ENCODE peak calls at places on chromosomes 4 and X, in four cellular contexts. One of them, this sample, is unnamed.

GRCh38 chr4:1720163-1720983 is 750 bp downstream of the TMEM129 start:
- DNase-seq in HepG2: no peak
- DNase-seq in HCT116: no peak
- DNase-seq in H1: peak; percentile 69
- DNase-seq in this sample: peak; percentile 67

GRCh38 chrX:132086717-132087116 is 41.1 kb downstream of the FRMD7 start:
- DNase-seq in HCT116: no peak
- DNase-seq in HepG2: no peak
- DNase-seq in H1: no peak
- DNase-seq in this sample: no peak

GRCh38 chr4:163949976-163950601 is 455.6 kb downstream of the TMA16 start:
- DNase-seq in HepG2: no peak
- DNase-seq in HCT116: no peak
- DNase-seq in H1: no peak
- DNase-seq in this sample: no peak

GRCh38 chrX:48573690-48574269 is 504 bp upstream of the RBM3 start:
- DNase-seq in H1: no peak
- DNase-seq in HepG2: no peak
- DNase-seq in HCT116: no peak
- DNase-seq in this sample: peak; percentile 87

GRCh38 chr4:87243426-87244053 is 23.1 kb upstream of the KLHL8 start:
- DNase-seq in HCT116: no peak
- DNase-seq in HepG2: no peak
- DNase-seq in H1: no peak
- DNase-seq in this sample: no peak

GRCh38 chr4:13733817-13734216 is 106.3 kb upstream of the BOD1L1 start:
- DNase-seq in HepG2: no peak
- DNase-seq in HCT116: no peak
- DNase-seq in H1: no peak
- DNase-seq in this sample: no peak

GRCh38 chrX:146881521-146881920 is 67.0 kb upstream of the CXorf51A start:
- DNase-seq in H1: no peak
- DNase-seq in HepG2: no peak
- DNase-seq in HCT116: no peak
- DNase-seq in this sample: no peak

GRCh38 chr4:77044458-77045124 is 31.2 kb downstream of the CCNI start:
- DNase-seq in HCT116: no peak
- DNase-seq in HepG2: peak; percentile 9
- DNase-seq in H1: no peak
- DNase-seq in this sample: peak; percentile 16

GRCh38 chr4:2296621-2297601 is 35.0 kb upstream of the MXD4 start:
- DNase-seq in H1: peak; percentile 44
- DNase-seq in HCT116: no peak
- DNase-seq in HepG2: no peak
- DNase-seq in this sample: no peak

GRCh38 chr4:92387459-92388069 is 83.8 kb downstream of the GRID2 start:
- DNase-seq in HCT116: peak; percentile 68
- DNase-seq in HepG2: peak; percentile 30
- DNase-seq in H1: no peak
- DNase-seq in this sample: no peak

GRCh38 chr4:8410641-8411271 is 29.8 kb downstream of the ACOX3 start:
- DNase-seq in HCT116: peak; percentile 81
- DNase-seq in HepG2: peak; percentile 80
- DNase-seq in H1: peak; percentile 85
- DNase-seq in this sample: peak; percentile 79

GRCh38 chrX:107603433-107604159 is 24.7 kb upstream of the PRPS1 start:
- DNase-seq in HCT116: no peak
- DNase-seq in HepG2: no peak
- DNase-seq in H1: no peak
- DNase-seq in this sample: no peak

GRCh38 chrX:15761564-15762191 is 23.6 kb downstream of the CA5B start:
- DNase-seq in H1: no peak
- DNase-seq in HCT116: no peak
- DNase-seq in HepG2: no peak
- DNase-seq in this sample: peak; percentile 44

GRCh38 chr4:5027366-5027765 is 8.1 kb upstream of the CYTL1 start:
- DNase-seq in H1: no peak
- DNase-seq in HepG2: no peak
- DNase-seq in HCT116: no peak
- DNase-seq in this sample: no peak

GRCh38 chrX:100636321-100636991 is at the start of gene TSPAN6:
- DNase-seq in HepG2: peak; percentile 86
- DNase-seq in H1: peak; percentile 81
- DNase-seq in HCT116: peak; percentile 81
- DNase-seq in this sample: no peak

GRCh38 chr4:47465008-47465407 is 1.5 kb upstream of the COMMD8 start:
- DNase-seq in HepG2: no peak
- DNase-seq in H1: no peak
- DNase-seq in HCT116: no peak
- DNase-seq in this sample: no peak

GRCh38 chrX:127577884-127578283 is 474.3 kb downstream of the ACTRT1 start:
- DNase-seq in HepG2: no peak
- DNase-seq in HCT116: no peak
- DNase-seq in H1: no peak
- DNase-seq in this sample: no peak

GRCh38 chr4:152038238-152038637 is 277.4 kb upstream of the GATB start:
- DNase-seq in HCT116: no peak
- DNase-seq in HepG2: no peak
- DNase-seq in H1: no peak
- DNase-seq in this sample: no peak

GRCh38 chrX:85203461-85203970 is 40.1 kb downstream of the SATL1 start:
- DNase-seq in HCT116: no peak
- DNase-seq in H1: no peak
- DNase-seq in HepG2: no peak
- DNase-seq in this sample: no peak

GRCh38 chrX:129791336-129791735 is 11.6 kb downstream of the SASH3 start:
- DNase-seq in HCT116: no peak
- DNase-seq in H1: no peak
- DNase-seq in HepG2: no peak
- DNase-seq in this sample: no peak

GRCh38 chrX:130523460-130524394 is 121.9 kb downstream of the RBMX2 start:
- DNase-seq in HCT116: no peak
- DNase-seq in H1: peak; percentile 66
- DNase-seq in HepG2: no peak
- DNase-seq in this sample: peak; percentile 80

DNA sequence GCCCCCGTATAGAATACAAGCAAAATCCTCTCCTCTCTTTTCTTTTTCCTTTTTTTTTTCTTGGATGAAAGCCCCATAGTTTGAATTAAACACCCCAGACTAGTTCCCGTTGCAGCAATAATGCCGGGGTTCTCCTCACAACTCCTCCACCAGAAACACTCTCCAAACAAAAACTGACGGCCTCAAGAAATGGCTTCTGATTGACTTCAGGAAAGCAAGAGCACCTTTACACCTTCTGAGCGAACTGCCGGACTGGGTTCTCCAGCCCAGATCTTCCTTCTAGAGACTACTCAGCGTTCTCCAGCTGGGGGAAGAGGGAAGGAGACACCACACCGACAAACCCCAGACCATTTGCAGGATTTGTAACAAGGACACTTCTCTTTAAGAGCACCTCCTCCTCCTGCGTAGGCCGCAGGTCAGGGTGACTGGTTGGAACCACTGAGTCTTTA is 4.0 kb downstream of the HAND2 start:
- DNase-seq in H1: no peak
- DNase-seq in HepG2: no peak
- DNase-seq in HCT116: no peak
- DNase-seq in this sample: no peak
- H3K4me2 ChIP-seq in H1: peak overlapping the region; percentile 64
- H3K4me2 ChIP-seq in HepG2: no peak overlapping the region
- H3K4me2 ChIP-seq in HCT116: no peak overlapping the region
- H3K4me2 ChIP-seq in this sample: peak overlapping the region; percentile 66

GRCh38 chr4:27515140-27515539 is 654.5 kb downstream of the STIM2 start:
- DNase-seq in HCT116: no peak
- DNase-seq in H1: no peak
- DNase-seq in HepG2: no peak
- DNase-seq in this sample: peak; percentile 5
- TF ChIP-seq FOSL1 in HCT116: no peak
- TF ChIP-seq FOSL1 in H1: no peak
- TF ChIP-seq FOSL1 in HepG2: no peak
- TF ChIP-seq FOSL1 in this sample: peak; percentile 80

DNA sequence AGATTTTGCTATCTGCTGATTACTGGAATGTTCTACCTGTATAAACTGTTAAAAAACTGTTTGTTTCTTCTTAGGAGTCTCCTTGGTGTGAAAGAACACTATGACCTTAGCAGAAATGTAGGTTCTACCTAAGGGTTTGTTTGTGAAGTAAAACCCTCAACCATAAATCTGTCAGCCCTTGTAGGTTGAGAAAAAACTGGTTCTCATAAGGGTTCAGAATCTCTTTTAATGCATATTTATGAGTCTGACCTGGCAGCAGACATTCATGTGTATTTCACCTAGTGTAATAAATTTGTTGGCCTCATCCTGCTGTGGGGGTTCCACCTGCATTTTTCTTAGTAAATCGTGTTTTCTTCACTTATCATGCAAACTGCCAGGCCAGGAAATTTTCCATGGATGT is 42.5 kb downstream of the KLHL13 start:
- DNase-seq in H1: no peak
- DNase-seq in HCT116: no peak
- DNase-seq in HepG2: no peak
- DNase-seq in this sample: no peak
- H3K4me2 ChIP-seq in H1: no peak overlapping the region
- H3K4me2 ChIP-seq in HCT116: no peak overlapping the region
- H3K4me2 ChIP-seq in HepG2: no peak overlapping the region
- H3K4me2 ChIP-seq in this sample: no peak overlapping the region

DNA sequence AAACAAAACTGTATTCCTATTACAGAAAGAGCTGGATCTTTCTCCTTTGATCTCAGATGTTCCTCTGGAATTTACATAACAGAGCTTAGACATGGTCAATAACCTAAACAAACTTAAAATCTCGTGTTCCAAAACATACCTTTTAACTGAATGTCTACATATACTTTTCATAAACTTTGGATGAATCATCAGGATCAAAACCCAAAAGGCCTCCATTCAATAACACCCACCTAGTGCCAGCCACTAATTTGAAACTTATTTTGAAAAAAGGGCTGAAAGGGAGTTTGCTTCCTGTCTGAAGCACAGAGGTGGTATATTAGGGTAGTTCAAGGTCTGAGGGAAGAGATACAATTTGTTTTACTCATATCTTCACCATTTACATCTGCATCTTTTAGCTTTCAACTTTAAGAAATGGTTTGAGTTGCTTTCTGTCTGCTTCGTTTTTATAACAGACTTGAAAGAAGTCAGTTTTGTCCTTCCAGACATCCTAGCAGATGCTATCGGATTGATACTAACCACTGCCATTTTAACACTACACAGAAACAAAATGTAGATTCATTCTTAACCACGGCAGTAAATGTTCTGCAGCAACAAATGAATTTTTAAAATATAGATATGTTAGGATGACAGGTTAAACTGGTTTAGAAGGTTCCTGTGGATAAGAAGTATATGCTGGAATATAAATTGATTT is 242.8 kb upstream of the DKK2 start:
- DNase-seq in H1: no peak
- DNase-seq in HCT116: no peak
- DNase-seq in HepG2: peak; percentile 1
- DNase-seq in this sample: no peak
- TF ChIP-seq FOSL1 in H1: no peak
- TF ChIP-seq FOSL1 in HCT116: no peak
- TF ChIP-seq FOSL1 in HepG2: no peak
- TF ChIP-seq FOSL1 in this sample: no peak

GRCh38 chr4:105455182-105455581 is 18.7 kb downstream of the PPA2 start:
- DNase-seq in HCT116: no peak
- DNase-seq in H1: no peak
- DNase-seq in HepG2: no peak
- DNase-seq in this sample: no peak
- H3K4me2 ChIP-seq in HCT116: no peak overlapping the region
- H3K4me2 ChIP-seq in H1: no peak overlapping the region
- H3K4me2 ChIP-seq in HepG2: no peak overlapping the region
- H3K4me2 ChIP-seq in this sample: no peak overlapping the region

GRCh38 chr4:104163820-104164219 is 330.9 kb downstream of the CXXC4 start:
- DNase-seq in HCT116: no peak
- DNase-seq in H1: no peak
- DNase-seq in HepG2: no peak
- DNase-seq in this sample: no peak
- TF ChIP-seq FOSL1 in HCT116: no peak
- TF ChIP-seq FOSL1 in H1: no peak
- TF ChIP-seq FOSL1 in HepG2: no peak
- TF ChIP-seq FOSL1 in this sample: no peak

GRCh38 chrX:1325515-1326116 is 11.0 kb upstream of the IL3RA start:
- DNase-seq in HepG2: no peak
- DNase-seq in HCT116: no peak
- DNase-seq in H1: no peak
- DNase-seq in this sample: no peak
- H3K4me2 ChIP-seq in HepG2: peak overlapping the region; percentile 23
- H3K4me2 ChIP-seq in HCT116: no peak overlapping the region
- H3K4me2 ChIP-seq in H1: no peak overlapping the region
- H3K4me2 ChIP-seq in this sample: no peak overlapping the region

This sample was measured in K562.